ENCODE peak calls at places on chromosomes 6 and 20, in nine cellular contexts. E, I, O, J, Z, P, Q, K and L are unnamed samples.
A peak's percentile ranks its signal among the peaks of the same experiment; 100 is the strongest.

GRCh38 chr6:157030756-157031155 is 253.6 kb downstream of the ARID1B start:
- DNase-seq in J (no peak), P (no peak), I (no peak), O (no peak), Z (no peak), K (no peak), Q (no peak), E (no peak), L (no peak)

GRCh38 chr6:166286831-166287271 is 21.3 kb downstream of the PRR18 start:
- DNase-seq in J (no peak), I (no peak), Q (no peak), K (no peak), E (no peak), O (no peak), Z (peak; percentile 45), P (no peak), L (peak; percentile 37)

GRCh38 chr6:14381225-14381887 is 263.8 kb downstream of the CD83 start:
- DNase-seq in J (no peak), P (no peak), K (no peak), Z (no peak), E (no peak), Q (no peak), I (peak; percentile 90), O (no peak), L (no peak)

GRCh38 chr20:51767867-51768758 is at the start of gene ATP9A:
- DNase-seq in P (peak; percentile 14), E (no peak), Q (peak; percentile 36), J (peak; percentile 48), O (peak; percentile 44), K (peak; percentile 61), Z (peak; percentile 45), I (peak; percentile 76), L (peak; percentile 38)

GRCh38 chr6:155103816-155104366 is 108.8 kb downstream of the TIAM2 start:
- DNase-seq in Z (no peak), O (no peak), Q (peak; percentile 35), E (no peak), K (no peak), J (no peak), I (no peak), P (no peak), L (no peak)

GRCh38 chr6:77457720-77458349 is 5.5 kb downstream of the HTR1B start:
- DNase-seq in Q (peak; percentile 98), E (peak; percentile 57), P (peak; percentile 75), J (peak; percentile 60), I (peak; percentile 91), K (peak; percentile 82), O (peak; percentile 55), Z (peak; percentile 45), L (peak; percentile 85)

GRCh38 chr6:34243901-34244884 is 4.6 kb downstream of the SMIM29 start:
- DNase-seq in K (no peak), P (peak; percentile 91), Q (peak; percentile 92), O (peak; percentile 92), J (peak; percentile 68), Z (peak; percentile 47), E (peak; percentile 80), I (no peak), L (no peak)

GRCh38 chr6:56713285-56713684 is 70.6 kb upstream of the DST start:
- DNase-seq in Q (peak; percentile 90), P (peak; percentile 84), K (no peak), E (no peak), J (no peak), Z (no peak), I (no peak), O (peak; percentile 67), L (no peak)

GRCh38 chr6:163935158-163935762 is 520.7 kb downstream of the QKI start:
- DNase-seq in E (no peak), Z (no peak), J (no peak), P (no peak), O (no peak), Q (peak; percentile 67), K (no peak), I (no peak), L (peak; percentile 21)

GRCh38 chr20:258963-259362 is 1.4 kb downstream of the DEFB132 start:
- DNase-seq in J (no peak), E (no peak), K (no peak), O (no peak), P (no peak), Z (no peak), Q (peak; percentile 50), I (no peak), L (no peak)

GRCh38 chr20:57399587-57400261 is 8.5 kb downstream of the RBM38 start:
- DNase-seq in P (no peak), J (no peak), Q (peak; percentile 11), O (no peak), Z (peak; percentile 71), E (no peak), K (no peak), I (no peak), L (no peak)

GRCh38 chr6:111306104-111306888 is 176.7 kb downstream of the REV3L start:
- DNase-seq in Q (no peak), I (no peak), O (peak; percentile 34), Z (no peak), K (no peak), E (no peak), P (peak; percentile 45), J (no peak), L (no peak)

GRCh38 chr6:153215242-153215641 is 84.2 kb upstream of the RGS17 start:
- DNase-seq in I (no peak), P (no peak), K (no peak), J (no peak), E (no peak), Z (no peak), Q (peak; percentile 25), O (no peak), L (no peak)

GRCh38 chr20:36506253-36506652 is 35.1 kb upstream of the MYL9 start:
- DNase-seq in J (no peak), I (no peak), K (no peak), P (no peak), O (no peak), E (no peak), Z (no peak), Q (peak; percentile 53), L (no peak)

GRCh38 chr6:37503486-37503980 is 3.8 kb upstream of the CCDC167 start:
- DNase-seq in Q (no peak), I (no peak), K (no peak), P (no peak), Z (peak; percentile 56), E (no peak), O (no peak), J (no peak), L (no peak)

GRCh38 chr6:27157461-27158315 is 89.8 kb upstream of the PRSS16 start:
- DNase-seq in J (peak; percentile 58), K (peak; percentile 71), P (peak; percentile 86), Q (peak; percentile 74), I (peak; percentile 79), E (no peak), O (no peak), Z (no peak), L (peak; percentile 60)

GRCh38 chr6:56211724-56212123 is 35.7 kb downstream of the COL21A1 start:
- DNase-seq in Z (no peak), O (no peak), K (no peak), Q (no peak), J (no peak), E (no peak), P (no peak), I (no peak), L (no peak)

GRCh38 chr20:34713194-34713943 is 9.2 kb downstream of the TP53INP2 start:
- DNase-seq in I (no peak), Q (peak; percentile 99), K (no peak), E (no peak), P (peak; percentile 94), J (no peak), Z (no peak), O (peak; percentile 98), L (no peak)

GRCh38 chr6:76043690-76044089 is 28.8 kb downstream of the IMPG1 start:
- DNase-seq in O (no peak), K (no peak), Z (no peak), I (no peak), P (peak; percentile 14), Q (no peak), J (no peak), E (no peak), L (no peak)

GRCh38 chr6:125511809-125512341 is 210.1 kb upstream of the HDDC2 start:
- DNase-seq in J (no peak), I (no peak), Z (no peak), Q (peak; percentile 49), P (no peak), O (no peak), K (no peak), E (no peak), L (no peak)

GRCh38 chr20:4944518-4944917 is 56.8 kb downstream of the SLC23A2 start:
- DNase-seq in K (no peak), I (no peak), P (peak; percentile 32), Q (no peak), E (no peak), O (no peak), J (peak; percentile 80), Z (no peak), L (no peak)

GRCh38 chr6:54029187-54029586 is 82.1 kb upstream of the MLIP start:
- DNase-seq in I (no peak), O (no peak), J (no peak), E (no peak), Q (no peak), K (no peak), P (no peak), Z (no peak), L (no peak)

GRCh38 chr6:88238065-88238464 is 71.9 kb upstream of the CNR1 start:
- DNase-seq in J (peak; percentile 9), Q (peak; percentile 75), I (peak; percentile 58), O (no peak), P (peak; percentile 8), Z (peak; percentile 62), E (no peak), K (peak; percentile 26), L (peak; percentile 57)
- TF ChIP-seq CTCF in J (peak; percentile 26), Q (peak; percentile 76), I (peak; percentile 61), O (no peak), P (peak; percentile 58), Z (peak; percentile 83), E (no peak), K (peak; percentile 52), L (peak; percentile 40)

DNA sequence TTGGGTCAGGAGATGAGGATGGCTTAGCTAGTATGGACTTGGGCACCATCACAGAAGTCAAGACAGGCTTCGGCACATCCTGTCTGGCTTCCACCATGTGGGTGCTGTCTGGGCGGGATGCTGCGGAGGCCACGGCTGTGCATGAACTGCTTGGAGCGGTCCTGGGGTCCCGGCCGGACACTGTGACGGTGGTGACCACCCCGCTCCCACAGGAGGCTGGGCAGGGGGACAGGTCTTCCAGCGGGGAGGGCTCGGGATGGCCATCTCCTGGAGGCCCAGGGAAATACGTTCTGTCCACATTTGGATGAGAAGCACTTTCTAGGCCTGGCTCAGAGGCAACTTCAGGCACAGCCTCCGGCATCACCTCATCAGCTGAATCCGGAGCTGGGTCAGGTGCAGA is 32.1 kb upstream of the TCFL5 start:
- DNase-seq in O (no peak), I (peak; percentile 34), K (no peak), Q (no peak), E (no peak), J (no peak), Z (no peak), P (no peak), L (no peak)
- TF ChIP-seq CTCF in O (no peak), I (peak; percentile 27), K (no peak), Q (peak; percentile 49), E (no peak), J (no peak), Z (no peak), P (no peak), L (peak; percentile 29)

GRCh38 chr6:1812034-1812433 is 202.3 kb downstream of the FOXC1 start:
- DNase-seq in J (no peak), P (no peak), O (no peak), I (no peak), E (no peak), Q (no peak), K (no peak), Z (no peak), L (no peak)
- TF ChIP-seq CTCF in J (no peak), P (no peak), O (no peak), I (no peak), E (no peak), Q (no peak), K (no peak), Z (no peak), L (no peak)

GRCh38 chr6:43355862-43356590 is 13.4 kb downstream of the ZNF318 start:
- DNase-seq in K (no peak), P (no peak), Z (peak; percentile 24), E (no peak), J (no peak), I (peak; percentile 31), O (no peak), Q (peak; percentile 48), L (no peak)
- TF ChIP-seq CTCF in K (no peak), P (peak; percentile 49), Z (no peak), E (no peak), J (no peak), I (peak; percentile 46), O (no peak), Q (peak; percentile 63), L (no peak)